ENCODE peak calls at places on chromosomes 7 and 10, in seven cellular contexts. One of them, this sample, is unnamed.

GRCh38 chr10:103942866-103943265 is 24.1 kb upstream of the SLK start:
- DNase-seq in H9: no peak
- DNase-seq in trophoblast cell: no peak
- DNase-seq in H1: no peak
- DNase-seq in mesenchymal stem cell: no peak
- DNase-seq in neuronal stem cell: no peak
- DNase-seq in IMR-90: no peak
- DNase-seq in this sample: no peak

GRCh38 chr7:771241-772004 is 44.3 kb upstream of the PRKAR1B start:
- DNase-seq in neuronal stem cell: no peak
- DNase-seq in mesenchymal stem cell: peak; percentile 59
- DNase-seq in IMR-90: peak; percentile 31
- DNase-seq in H1: no peak
- DNase-seq in trophoblast cell: no peak
- DNase-seq in H9: no peak
- DNase-seq in this sample: no peak

GRCh38 chr7:801940-802364 is 30.3 kb upstream of the SUN1 start:
- DNase-seq in trophoblast cell: no peak
- DNase-seq in H1: no peak
- DNase-seq in IMR-90: no peak
- DNase-seq in mesenchymal stem cell: no peak
- DNase-seq in H9: no peak
- DNase-seq in neuronal stem cell: no peak
- DNase-seq in this sample: no peak

GRCh38 chr7:13627455-13627854 is 362.0 kb downstream of the ETV1 start:
- DNase-seq in H1: no peak
- DNase-seq in neuronal stem cell: no peak
- DNase-seq in IMR-90: no peak
- DNase-seq in mesenchymal stem cell: no peak
- DNase-seq in trophoblast cell: no peak
- DNase-seq in H9: no peak
- DNase-seq in this sample: no peak

GRCh38 chr7:5420108-5420840 is 3.4 kb downstream of the TNRC18 start:
- DNase-seq in IMR-90: no peak
- DNase-seq in H1: no peak
- DNase-seq in neuronal stem cell: no peak
- DNase-seq in H9: no peak
- DNase-seq in trophoblast cell: no peak
- DNase-seq in mesenchymal stem cell: no peak
- DNase-seq in this sample: no peak

GRCh38 chr7:92763636-92764423 is 72.5 kb downstream of the CDK6 start:
- DNase-seq in H1: peak; percentile 74
- DNase-seq in H9: peak; percentile 84
- DNase-seq in IMR-90: peak; percentile 81
- DNase-seq in neuronal stem cell: no peak
- DNase-seq in mesenchymal stem cell: peak; percentile 85
- DNase-seq in trophoblast cell: peak; percentile 59
- DNase-seq in this sample: peak; percentile 90

GRCh38 chr10:67606572-67606971 is 89.4 kb downstream of the CTNNA3 start:
- DNase-seq in H9: no peak
- DNase-seq in H1: no peak
- DNase-seq in neuronal stem cell: no peak
- DNase-seq in trophoblast cell: no peak
- DNase-seq in IMR-90: peak; percentile 92
- DNase-seq in mesenchymal stem cell: peak; percentile 28
- DNase-seq in this sample: peak; percentile 33

GRCh38 chr7:149321978-149322541 is 60.1 kb downstream of the ZNF783 start:
- DNase-seq in neuronal stem cell: no peak
- DNase-seq in H9: no peak
- DNase-seq in H1: no peak
- DNase-seq in trophoblast cell: no peak
- DNase-seq in mesenchymal stem cell: peak; percentile 43
- DNase-seq in IMR-90: peak; percentile 21
- DNase-seq in this sample: no peak

GRCh38 chr7:57821438-57822382 is 371.7 kb downstream of the ZNF716 start:
- DNase-seq in mesenchymal stem cell: no peak
- DNase-seq in trophoblast cell: no peak
- DNase-seq in H9: no peak
- DNase-seq in H1: no peak
- DNase-seq in neuronal stem cell: no peak
- DNase-seq in IMR-90: no peak
- DNase-seq in this sample: no peak

GRCh38 chr7:2104107-2104710 is 128.5 kb downstream of the MAD1L1 start:
- DNase-seq in trophoblast cell: peak; percentile 73
- DNase-seq in H9: peak; percentile 90
- DNase-seq in IMR-90: peak; percentile 93
- DNase-seq in H1: peak; percentile 43
- DNase-seq in neuronal stem cell: peak; percentile 64
- DNase-seq in mesenchymal stem cell: peak; percentile 90
- DNase-seq in this sample: peak; percentile 93

GRCh38 chr10:62873866-62874265 is 57.7 kb upstream of the EGR2 start:
- DNase-seq in H1: no peak
- DNase-seq in neuronal stem cell: no peak
- DNase-seq in IMR-90: no peak
- DNase-seq in H9: no peak
- DNase-seq in mesenchymal stem cell: no peak
- DNase-seq in trophoblast cell: no peak
- DNase-seq in this sample: no peak

GRCh38 chr10:85919358-85920022 is 447.1 kb downstream of the GRID1 start:
- DNase-seq in neuronal stem cell: no peak
- DNase-seq in H9: no peak
- DNase-seq in H1: no peak
- DNase-seq in trophoblast cell: no peak
- DNase-seq in IMR-90: no peak
- DNase-seq in mesenchymal stem cell: no peak
- DNase-seq in this sample: peak; percentile 41

GRCh38 chr7:121954803-121955202 is 81.8 kb downstream of the PTPRZ1 start:
- DNase-seq in trophoblast cell: no peak
- DNase-seq in IMR-90: peak; percentile 85
- DNase-seq in neuronal stem cell: no peak
- DNase-seq in H9: no peak
- DNase-seq in H1: no peak
- DNase-seq in mesenchymal stem cell: peak; percentile 16
- DNase-seq in this sample: no peak

GRCh38 chr7:150383710-150384397 is 4.7 kb downstream of the ZNF775 start:
- DNase-seq in trophoblast cell: no peak
- DNase-seq in H1: peak; percentile 94
- DNase-seq in mesenchymal stem cell: no peak
- DNase-seq in neuronal stem cell: peak; percentile 94
- DNase-seq in H9: peak; percentile 99
- DNase-seq in IMR-90: no peak
- DNase-seq in this sample: peak; percentile 98

GRCh38 chr10:123857616-123858015 is 34.0 kb downstream of the CPXM2 start:
- DNase-seq in neuronal stem cell: no peak
- DNase-seq in IMR-90: no peak
- DNase-seq in H9: no peak
- DNase-seq in H1: no peak
- DNase-seq in trophoblast cell: no peak
- DNase-seq in mesenchymal stem cell: no peak
- DNase-seq in this sample: no peak

GRCh38 chr10:123854003-123854402 is 37.6 kb downstream of the CPXM2 start:
- DNase-seq in mesenchymal stem cell: no peak
- DNase-seq in neuronal stem cell: no peak
- DNase-seq in H1: no peak
- DNase-seq in IMR-90: no peak
- DNase-seq in H9: no peak
- DNase-seq in trophoblast cell: no peak
- DNase-seq in this sample: no peak

GRCh38 chr10:123855013-123855684 is 36.5 kb downstream of the CPXM2 start:
- DNase-seq in mesenchymal stem cell: no peak
- DNase-seq in H1: no peak
- DNase-seq in trophoblast cell: no peak
- DNase-seq in IMR-90: no peak
- DNase-seq in neuronal stem cell: no peak
- DNase-seq in H9: no peak
- DNase-seq in this sample: no peak

GRCh38 chr10:123852411-123852951 is 39.1 kb downstream of the CPXM2 start:
- DNase-seq in mesenchymal stem cell: no peak
- DNase-seq in H1: no peak
- DNase-seq in neuronal stem cell: no peak
- DNase-seq in H9: no peak
- DNase-seq in trophoblast cell: no peak
- DNase-seq in IMR-90: no peak
- DNase-seq in this sample: no peak

DNA sequence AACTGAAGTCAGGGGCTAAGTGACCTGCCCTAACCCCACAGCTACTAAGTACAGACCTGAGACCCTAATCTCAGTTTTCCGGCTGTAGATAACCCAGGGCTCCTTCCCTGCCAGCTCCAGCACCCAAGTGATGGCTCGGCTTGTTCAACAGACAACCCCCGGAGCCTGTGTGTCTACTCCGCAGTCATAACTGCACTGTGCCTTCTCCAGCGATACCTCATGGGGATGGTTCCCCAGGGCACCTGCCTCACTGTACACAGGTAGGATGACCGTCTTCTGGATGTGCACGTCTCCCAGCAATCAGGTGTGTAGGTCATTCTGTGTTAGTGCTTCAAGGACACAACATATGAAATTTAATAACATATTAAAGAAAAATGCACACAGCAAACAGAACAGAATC is 37.1 kb downstream of the CPXM2 start:
- DNase-seq in H9: no peak
- DNase-seq in trophoblast cell: no peak
- DNase-seq in neuronal stem cell: no peak
- DNase-seq in IMR-90: no peak
- DNase-seq in mesenchymal stem cell: no peak
- DNase-seq in H1: no peak
- DNase-seq in this sample: no peak
- H3K23ac ChIP-seq in H9: no peak overlapping the region
- H3K23ac ChIP-seq in trophoblast cell: no peak overlapping the region
- H3K23ac ChIP-seq in neuronal stem cell: no peak overlapping the region
- H3K23ac ChIP-seq in IMR-90: no peak overlapping the region
- H3K23ac ChIP-seq in mesenchymal stem cell: no peak overlapping the region
- H3K23ac ChIP-seq in H1: no peak overlapping the region
- H3K23ac ChIP-seq in this sample: no peak overlapping the region

GRCh38 chr7:50864694-50865093 is 82.0 kb upstream of the GRB10 start:
- DNase-seq in trophoblast cell: no peak
- DNase-seq in mesenchymal stem cell: no peak
- DNase-seq in neuronal stem cell: peak; percentile 24
- DNase-seq in H9: no peak
- DNase-seq in H1: no peak
- DNase-seq in IMR-90: no peak
- DNase-seq in this sample: peak; percentile 20

GRCh38 chr7:50868426-50869100 is 85.9 kb upstream of the GRB10 start:
- DNase-seq in neuronal stem cell: no peak
- DNase-seq in H1: no peak
- DNase-seq in mesenchymal stem cell: no peak
- DNase-seq in trophoblast cell: no peak
- DNase-seq in IMR-90: peak; percentile 15
- DNase-seq in H9: no peak
- DNase-seq in this sample: no peak

GRCh38 chr7:50865450-50865849 is 82.8 kb upstream of the GRB10 start:
- DNase-seq in H1: no peak
- DNase-seq in H9: no peak
- DNase-seq in IMR-90: no peak
- DNase-seq in trophoblast cell: no peak
- DNase-seq in mesenchymal stem cell: no peak
- DNase-seq in neuronal stem cell: no peak
- DNase-seq in this sample: no peak

GRCh38 chr7:50867048-50867383 is 84.3 kb upstream of the GRB10 start:
- DNase-seq in trophoblast cell: no peak
- DNase-seq in H1: no peak
- DNase-seq in neuronal stem cell: no peak
- DNase-seq in H9: no peak
- DNase-seq in IMR-90: no peak
- DNase-seq in mesenchymal stem cell: no peak
- DNase-seq in this sample: no peak

GRCh38 chr7:50866343-50867047 is 83.8 kb upstream of the GRB10 start:
- DNase-seq in mesenchymal stem cell: no peak
- DNase-seq in trophoblast cell: no peak
- DNase-seq in H1: peak; percentile 1
- DNase-seq in neuronal stem cell: no peak
- DNase-seq in IMR-90: no peak
- DNase-seq in H9: no peak
- DNase-seq in this sample: no peak
- H3K23ac ChIP-seq in mesenchymal stem cell: no peak overlapping the region
- H3K23ac ChIP-seq in trophoblast cell: no peak overlapping the region
- H3K23ac ChIP-seq in H1: no peak overlapping the region
- H3K23ac ChIP-seq in neuronal stem cell: no peak overlapping the region
- H3K23ac ChIP-seq in IMR-90: no peak overlapping the region
- H3K23ac ChIP-seq in H9: no peak overlapping the region
- H3K23ac ChIP-seq in this sample: no peak overlapping the region

GRCh38 chr10:26475448-26475847 is 37.3 kb downstream of the APBB1IP start:
- DNase-seq in IMR-90: no peak
- DNase-seq in H9: no peak
- DNase-seq in neuronal stem cell: no peak
- DNase-seq in H1: no peak
- DNase-seq in mesenchymal stem cell: no peak
- DNase-seq in trophoblast cell: no peak
- DNase-seq in this sample: no peak
- H3K23ac ChIP-seq in IMR-90: no peak overlapping the region
- H3K23ac ChIP-seq in H9: no peak overlapping the region
- H3K23ac ChIP-seq in neuronal stem cell: no peak overlapping the region
- H3K23ac ChIP-seq in H1: no peak overlapping the region
- H3K23ac ChIP-seq in mesenchymal stem cell: no peak overlapping the region
- H3K23ac ChIP-seq in trophoblast cell: no peak overlapping the region
- H3K23ac ChIP-seq in this sample: no peak overlapping the region

GRCh38 chr7:101865031-101865824 is 47.8 kb downstream of the CUX1 start:
- DNase-seq in mesenchymal stem cell: peak; percentile 34
- DNase-seq in neuronal stem cell: no peak
- DNase-seq in trophoblast cell: no peak
- DNase-seq in H1: no peak
- DNase-seq in IMR-90: no peak
- DNase-seq in H9: no peak
- DNase-seq in this sample: no peak
- H3K23ac ChIP-seq in mesenchymal stem cell: no peak overlapping the region
- H3K23ac ChIP-seq in neuronal stem cell: no peak overlapping the region
- H3K23ac ChIP-seq in trophoblast cell: no peak overlapping the region
- H3K23ac ChIP-seq in H1: no peak overlapping the region
- H3K23ac ChIP-seq in IMR-90: no peak overlapping the region
- H3K23ac ChIP-seq in H9: no peak overlapping the region
- H3K23ac ChIP-seq in this sample: no peak overlapping the region

DNA sequence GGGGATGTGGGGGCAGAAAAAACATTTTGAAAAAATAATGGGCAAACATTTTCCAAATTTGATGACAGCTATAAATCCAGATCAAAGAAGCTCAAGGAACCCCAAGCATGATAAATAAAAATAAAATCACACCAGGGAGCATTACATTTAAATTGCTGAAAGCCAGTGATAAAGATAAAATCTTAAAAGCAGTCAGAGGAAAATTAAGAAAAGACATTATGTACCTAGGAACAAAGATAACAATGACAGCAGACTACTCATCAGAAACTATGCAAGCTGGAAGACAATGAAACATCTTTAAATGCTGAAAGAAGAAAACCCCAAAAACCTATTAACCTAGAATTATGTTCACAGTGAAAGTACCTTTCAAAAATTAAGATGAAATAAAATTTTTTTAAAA is 23.3 kb downstream of the NEUROG3 start:
- DNase-seq in IMR-90: no peak
- DNase-seq in neuronal stem cell: no peak
- DNase-seq in trophoblast cell: no peak
- DNase-seq in mesenchymal stem cell: peak; percentile 11
- DNase-seq in H9: no peak
- DNase-seq in H1: no peak
- DNase-seq in this sample: no peak
- H3K23ac ChIP-seq in IMR-90: no peak overlapping the region
- H3K23ac ChIP-seq in neuronal stem cell: no peak overlapping the region
- H3K23ac ChIP-seq in trophoblast cell: no peak overlapping the region
- H3K23ac ChIP-seq in mesenchymal stem cell: no peak overlapping the region
- H3K23ac ChIP-seq in H9: no peak overlapping the region
- H3K23ac ChIP-seq in H1: no peak overlapping the region
- H3K23ac ChIP-seq in this sample: no peak overlapping the region